ENCODE peak calls at places on chromosomes 1 and 21, in four cellular contexts. Z is GM04504, F is PC-9, U is NCI-H345. W is an unnamed sample.

GRCh38 chr1:34266127-34266951 is 89.6 kb downstream of the C1orf94 start:
- DNase-seq in U (peak; percentile 20), Z (no peak), F (no peak), W (no peak)

GRCh38 chr21:26117972-26118367 is 52.6 kb downstream of the APP start:
- DNase-seq in Z (no peak), F (no peak), U (no peak), W (no peak)

GRCh38 chr1:63731117-63732043 is 42.4 kb upstream of the ROR1 start:
- DNase-seq in Z (peak; percentile 92), U (no peak), F (peak; percentile 95), W (peak; percentile 47)

GRCh38 chr1:215891266-215891665 is 324.2 kb downstream of the KCTD3 start:
- DNase-seq in F (no peak), U (no peak), Z (no peak), W (no peak)

GRCh38 chr21:35833991-35834390 is 226.3 kb downstream of the SETD4 start:
- DNase-seq in U (no peak), Z (no peak), F (no peak), W (no peak)

GRCh38 chr1:43668956-43669355 is 19.0 kb downstream of the KDM4A start:
- DNase-seq in Z (no peak), F (no peak), U (no peak), W (no peak)

GRCh38 chr1:29736582-29737188 is 500.4 kb downstream of the PTPRU start:
- DNase-seq in Z (peak; percentile 15), U (no peak), F (peak; percentile 35), W (peak; percentile 63)

GRCh38 chr1:201448981-201449380 is 20.0 kb downstream of the PHLDA3 start:
- DNase-seq in Z (no peak), F (no peak), U (no peak), W (no peak)

GRCh38 chr1:198778049-198778448 is 139.2 kb downstream of the PTPRC start:
- DNase-seq in Z (no peak), U (no peak), F (no peak), W (no peak)

GRCh38 chr1:111334169-111334568 is 43.5 kb downstream of the CHIA start:
- DNase-seq in F (peak; percentile 61), Z (peak; percentile 21), U (peak; percentile 36), W (peak; percentile 48)

GRCh38 chr1:12447849-12448312 is 170.1 kb downstream of the DHRS3 start:
- DNase-seq in U (no peak), F (no peak), Z (peak; percentile 67), W (no peak)

GRCh38 chr1:198612471-198613265 is 26.2 kb upstream of the PTPRC start:
- DNase-seq in Z (no peak), F (no peak), U (no peak), W (no peak)

GRCh38 chr1:188420177-188420576 is 1591.4 kb downstream of the PLA2G4A start:
- DNase-seq in F (no peak), Z (no peak), U (no peak), W (no peak)

GRCh38 chr1:96187027-96187426 is 534.6 kb upstream of the PTBP2 start:
- DNase-seq in U (no peak), F (no peak), Z (no peak), W (no peak)

GRCh38 chr1:78005755-78006154 is 1.0 kb downstream of the DNAJB4 start:
- DNase-seq in F (peak; percentile 75), Z (peak; percentile 67), U (no peak), W (peak; percentile 47)

GRCh38 chr1:92752719-92753118 is 32.2 kb downstream of the EVI5 start:
- DNase-seq in Z (no peak), F (peak; percentile 26), U (no peak), W (peak; percentile 12)

GRCh38 chr1:193747579-193747978 is 561.2 kb upstream of the B3GALT2 start:
- DNase-seq in Z (no peak), U (no peak), F (no peak), W (no peak)

GRCh38 chr21:39103689-39104088 is 79.6 kb downstream of the PSMG1 start:
- DNase-seq in F (no peak), Z (peak; percentile 73), U (no peak), W (no peak)

GRCh38 chr1:172278478-172278877 is 142.0 kb upstream of the C1orf105 start:
- DNase-seq in F (peak; percentile 55), U (no peak), Z (no peak), W (peak; percentile 20)

GRCh38 chr1:205505791-205506190 is 1.3 kb downstream of the CDK18 start:
- DNase-seq in F (no peak), U (no peak), Z (no peak), W (peak; percentile 41)

GRCh38 chr1:246679211-246680177 is 44.7 kb upstream of the SCCPDH start:
- DNase-seq in F (no peak), Z (peak; percentile 14), U (no peak), W (no peak)

GRCh38 chr1:93728480-93729131 is 47.0 kb upstream of the BCAR3 start:
- DNase-seq in U (no peak), Z (no peak), F (no peak), W (no peak)

GRCh38 chr1:110089561-110090275 is 19.2 kb upstream of the ALX3 start:
- DNase-seq in F (no peak), Z (no peak), U (no peak), W (no peak)

GRCh38 chr1:229557913-229558414 is 543 bp downstream of the ABCB10 start:
- DNase-seq in F (no peak), Z (no peak), U (peak; percentile 31), W (peak; percentile 64)

GRCh38 chr1:197692965-197693364 is 82.3 kb downstream of the DENND1B start:
- DNase-seq in F (no peak), U (peak; percentile 11), Z (no peak), W (no peak)

GRCh38 chr1:89552481-89553194 is 28.0 kb downstream of the LRRC8B start:
- DNase-seq in U (no peak), Z (peak; percentile 5), F (peak; percentile 82), W (no peak)

GRCh38 chr1:205969229-205969628 is 26.0 kb upstream of the SLC26A9 start:
- DNase-seq in Z (no peak), U (no peak), F (no peak), W (no peak)

GRCh38 chr1:39501666-39502065 is 10.2 kb downstream of the BMP8A start:
- DNase-seq in U (no peak), Z (peak; percentile 64), F (no peak), W (peak; percentile 61)

GRCh38 chr1:167065481-167065880 is 24.7 kb downstream of the GPA33 start:
- DNase-seq in Z (no peak), F (no peak), U (peak; percentile 53), W (no peak)